ENCODE peak calls at places on chromosomes 3 and 15, in four cellular contexts. G is WTC11, I is left colon, T is activated T-cell treated with anti-CD3 and anti-CD28 coated beads for 24 hours. B is an unnamed sample.

GRCh38 chr3:43390255-43390588 is 103.9 kb downstream of the SNRK start:
- DNase-seq in G (no peak), I (no peak), T (no peak), B (no peak)

GRCh38 chr15:63610209-63610841 is 13.1 kb downstream of the FBXL22 start:
- DNase-seq in G (peak; percentile 78), I (peak; percentile 73), T (peak; percentile 75), B (peak; percentile 57)

GRCh38 chr3:53384465-53385277 is 37.3 kb upstream of the DCP1A start:
- DNase-seq in G (no peak), I (no peak), T (no peak), B (no peak)

GRCh38 chr15:89665449-89666146 is 10.3 kb upstream of the KIF7 start:
- DNase-seq in G (peak; percentile 56), I (no peak), T (no peak), B (peak; percentile 83)

GRCh38 chr15:86620636-86621349 is 541.1 kb downstream of the AGBL1 start:
- DNase-seq in G (no peak), I (no peak), T (no peak), B (no peak)

GRCh38 chr3:156459434-156459833 is 95.5 kb downstream of the SSR3 start:
- DNase-seq in G (no peak), I (peak; percentile 48), T (no peak), B (no peak)

GRCh38 chr3:189641776-189642175 is 10.6 kb downstream of the TP63 start:
- DNase-seq in G (no peak), I (no peak), T (no peak), B (no peak)

GRCh38 chr3:128424508-128425069 is 42.1 kb downstream of the DNAJB8 start:
- DNase-seq in G (no peak), I (no peak), T (no peak), B (no peak)